ENCODE peak calls at places on chromosome 10, in six cellular contexts. V is A549, Z is endothelial cell of umbilical vein, X is HepG2, O is K562, G is GM12878. B is an unnamed sample.

GRCh38 chr10:70785190-70785589 is at the start of gene TBATA:
- DNase-seq in V (no peak), X (no peak), Z (no peak), G (no peak), O (no peak), B (peak; percentile 34)

GRCh38 chr10:78215645-78216044 is 182.0 kb downstream of the RPS24 start:
- DNase-seq in V (no peak), Z (peak; percentile 5), G (no peak), O (no peak), X (no peak), B (peak; percentile 61)

GRCh38 chr10:78420946-78421732 is 387.5 kb downstream of the RPS24 start:
- DNase-seq in X (no peak), V (no peak), O (no peak), Z (no peak), G (no peak), B (no peak)

GRCh38 chr10:58179238-58179637 is 88.5 kb downstream of the IPMK start:
- DNase-seq in Z (peak; percentile 12), O (no peak), G (no peak), X (no peak), V (no peak), B (no peak)

GRCh38 chr10:79425074-79425532 is 20.3 kb downstream of the ZCCHC24 start:
- DNase-seq in G (no peak), X (no peak), V (no peak), O (no peak), Z (no peak), B (no peak)

GRCh38 chr10:73956476-73957338 is 41.2 kb upstream of the VCL start:
- DNase-seq in X (no peak), V (no peak), Z (peak; percentile 33), G (peak; percentile 66), O (peak; percentile 49), B (peak; percentile 92)

GRCh38 chr10:124639206-124639605 is 105.0 kb downstream of the FAM53B start:
- DNase-seq in V (no peak), Z (no peak), O (no peak), G (no peak), X (no peak), B (no peak)

GRCh38 chr10:44388641-44389040 is 3.7 kb upstream of the CXCL12 start:
- DNase-seq in Z (no peak), X (no peak), O (no peak), V (no peak), G (no peak), B (no peak)

DNA sequence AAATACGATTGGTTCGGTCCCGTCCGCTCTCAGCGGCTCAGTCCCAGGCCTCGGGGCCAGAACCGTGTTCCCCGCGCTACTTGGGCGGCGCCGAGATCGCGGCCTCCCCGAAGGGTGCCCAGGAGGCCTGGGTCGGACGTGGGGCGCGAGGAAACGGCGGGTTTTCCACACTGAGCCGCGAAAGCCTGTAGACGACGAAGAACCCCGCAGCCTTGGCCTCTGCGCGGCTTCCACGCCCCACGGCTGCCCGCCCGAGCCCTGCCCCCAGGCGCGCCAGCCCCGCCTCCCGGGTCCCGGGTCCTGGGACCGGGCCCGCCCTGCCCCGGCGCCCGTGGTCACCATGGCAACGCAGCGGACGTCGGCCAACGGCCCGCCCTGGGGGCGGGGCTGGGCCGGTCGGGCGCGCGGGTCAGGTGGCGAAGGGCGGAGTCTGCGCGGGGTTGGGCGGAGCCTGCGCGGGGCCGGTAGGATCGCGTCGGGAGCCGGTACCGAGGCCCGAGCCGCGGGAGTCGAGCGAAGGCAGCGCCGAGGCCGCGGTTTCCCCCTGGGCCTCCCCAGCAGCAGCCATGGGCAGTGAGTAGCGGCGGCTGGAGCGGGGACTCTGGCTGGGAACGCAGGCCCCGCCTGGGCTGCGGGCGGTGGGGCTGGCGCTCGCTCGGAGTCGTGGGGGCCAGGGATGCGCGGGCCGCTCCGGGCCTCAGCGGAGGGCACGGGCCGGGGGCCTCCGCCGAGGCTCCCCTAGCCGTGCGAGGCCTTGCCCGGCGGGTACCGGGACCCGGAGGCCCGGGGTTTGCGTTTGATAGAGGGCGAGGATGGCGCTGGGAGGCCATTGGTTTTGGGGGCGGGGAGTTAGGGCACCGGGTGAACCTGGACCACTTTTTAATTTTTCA is at the start of gene SEC61A2:
- DNase-seq in Z (peak; percentile 91), V (peak; percentile 91), X (peak; percentile 77), G (peak; percentile 53), O (peak; percentile 100), B (peak; percentile 86)
- TF ChIP-seq MYC in Z (no peak), V (peak; percentile 41), X (peak; percentile 29), G (no peak), O (no peak), B (no peak)

GRCh38 chr10:7374795-7375194 is 36.0 kb downstream of the SFMBT2 start:
- DNase-seq in V (no peak), X (no peak), O (no peak), Z (no peak), G (no peak), B (no peak)
- TF ChIP-seq MYC in V (no peak), X (no peak), O (no peak), Z (no peak), G (no peak), B (no peak)

DNA sequence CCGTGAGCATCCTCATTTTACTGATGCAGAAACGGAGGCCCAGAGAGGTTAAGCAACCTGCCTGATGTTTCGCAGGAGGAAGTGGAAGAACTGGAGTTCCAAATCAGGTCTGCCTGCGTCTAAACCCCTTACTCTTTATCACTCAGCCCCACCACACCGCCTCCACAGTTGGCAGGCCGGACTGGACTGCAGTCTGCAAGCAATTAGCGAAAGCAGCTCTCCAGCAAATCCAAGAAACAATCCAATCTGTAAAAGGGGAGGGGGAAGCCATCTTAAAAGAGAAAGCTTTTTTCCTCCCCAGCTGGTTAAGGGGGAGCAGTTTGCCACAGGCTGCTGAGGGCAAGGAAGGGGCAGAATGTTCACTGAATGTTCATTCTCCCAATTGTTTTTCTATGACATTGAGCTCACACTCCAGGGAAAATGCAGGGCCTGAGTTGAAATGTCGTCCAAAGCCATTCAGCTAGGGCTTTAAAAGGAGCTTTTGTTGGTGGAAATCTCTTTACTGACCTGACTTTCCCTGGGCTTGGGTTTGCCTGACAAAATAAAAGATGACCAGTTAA is 350.1 kb downstream of the RNLS start:
- DNase-seq in Z (no peak), V (no peak), X (no peak), G (no peak), O (no peak), B (no peak)
- TF ChIP-seq MYC in Z (no peak), V (no peak), X (no peak), G (no peak), O (no peak), B (no peak)

GRCh38 chr10:13390604-13391522 is 42.8 kb upstream of the SEPHS1 start:
- DNase-seq in G (no peak), Z (peak; percentile 25), O (peak; percentile 39), V (no peak), X (no peak), B (peak; percentile 26)
- TF ChIP-seq MYC in G (no peak), Z (no peak), O (no peak), V (no peak), X (no peak), B (no peak)

GRCh38 chr10:60490013-60490412 is 100.3 kb upstream of the ANK3 start:
- DNase-seq in G (no peak), Z (no peak), X (no peak), V (no peak), O (no peak), B (no peak)
- TF ChIP-seq MYC in G (no peak), Z (no peak), X (no peak), V (no peak), O (no peak), B (no peak)

GRCh38 chr10:84292502-84292901 is 35.9 kb upstream of the CCSER2 start:
- DNase-seq in Z (no peak), G (no peak), V (no peak), O (no peak), X (no peak), B (no peak)

GRCh38 chr10:84293171-84293570 is 35.2 kb upstream of the CCSER2 start:
- DNase-seq in Z (no peak), O (no peak), G (no peak), X (no peak), V (no peak), B (no peak)

GRCh38 chr10:84289521-84290200 is 38.7 kb upstream of the CCSER2 start:
- DNase-seq in Z (no peak), X (no peak), O (no peak), G (no peak), V (no peak), B (no peak)

GRCh38 chr10:84290235-84290634 is 38.2 kb upstream of the CCSER2 start:
- DNase-seq in O (no peak), G (no peak), X (no peak), V (no peak), Z (no peak), B (no peak)

DNA sequence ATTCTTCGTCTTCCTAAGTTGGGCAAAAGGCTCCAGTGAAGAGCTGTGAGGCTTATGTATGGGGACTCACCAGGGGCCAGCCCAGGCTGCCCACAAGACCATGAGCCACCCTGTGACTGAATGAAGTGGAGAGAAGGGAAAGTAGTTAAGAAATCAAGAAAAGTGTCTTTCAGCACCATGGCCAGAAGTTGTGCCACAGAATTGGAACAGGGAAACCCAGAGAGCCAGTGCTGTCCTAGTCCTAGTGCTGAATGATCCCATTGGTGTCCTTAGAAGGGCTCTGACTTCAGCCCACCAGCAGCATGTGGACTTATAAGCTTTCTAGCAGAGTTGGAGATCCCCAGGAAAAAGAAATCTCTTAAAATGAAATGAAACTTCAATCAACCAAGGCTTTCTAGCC is 37.0 kb upstream of the CCSER2 start:
- DNase-seq in G (no peak), Z (peak; percentile 55), X (peak; percentile 22), O (no peak), V (no peak), B (peak; percentile 62)
- TF ChIP-seq MYC in G (no peak), Z (no peak), X (no peak), O (no peak), V (no peak), B (no peak)

DNA sequence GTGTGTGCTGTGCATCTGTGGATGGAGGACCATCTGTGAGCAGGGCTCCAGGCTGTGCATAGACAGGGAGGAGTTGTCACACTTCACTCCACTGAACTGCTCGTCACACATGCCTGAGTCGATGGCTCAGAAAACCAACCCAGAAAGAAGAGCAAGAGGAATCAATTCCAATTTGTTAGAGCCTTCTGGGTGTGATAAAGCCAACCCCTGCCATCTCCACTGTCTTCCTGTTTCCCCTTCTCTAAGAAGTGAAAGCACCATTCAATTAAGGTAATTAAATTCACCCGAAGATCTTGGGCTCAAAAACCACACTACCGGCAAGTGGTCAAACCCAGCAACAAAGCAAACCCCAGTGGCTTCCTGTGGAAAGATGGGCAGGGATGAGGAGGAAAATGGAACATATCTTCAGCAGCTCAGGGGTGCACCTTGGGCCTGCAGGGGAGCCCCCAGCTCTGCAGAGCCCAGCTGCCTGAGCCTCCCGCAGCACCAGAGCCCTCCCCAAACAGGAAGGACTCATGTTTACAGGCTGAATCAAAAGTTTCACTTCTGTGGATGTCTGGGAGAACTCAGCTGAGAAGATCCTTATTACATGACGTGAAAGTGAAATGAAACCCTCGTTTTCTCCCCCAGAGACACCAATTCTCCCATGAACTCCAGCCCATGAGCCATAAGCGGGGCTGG is 10.9 kb downstream of the C10orf71 start:
- DNase-seq in O (no peak), X (no peak), G (peak; percentile 41), V (no peak), Z (no peak), B (peak; percentile 81)
- TF ChIP-seq MYC in O (no peak), X (no peak), G (no peak), V (no peak), Z (no peak), B (no peak)

B was measured in NB4.